ENCODE peak calls at places on chromosomes 1 and 21, in four cellular contexts. One of them, this sample, is unnamed.

GRCh38 chr21:42423197-42423675 is 19.5 kb downstream of the UBASH3A start:
- DNase-seq in psoas muscle: no peak
- DNase-seq in fibroblast of mammary gland: no peak
- DNase-seq in nephron progenitor cell: no peak
- DNase-seq in this sample: no peak

GRCh38 chr1:242788771-242789170 is 264.3 kb upstream of the PLD5 start:
- DNase-seq in nephron progenitor cell: no peak
- DNase-seq in psoas muscle: no peak
- DNase-seq in fibroblast of mammary gland: no peak
- DNase-seq in this sample: no peak

GRCh38 chr1:19009882-19010321 is 53.4 kb upstream of the IFFO2 start:
- DNase-seq in psoas muscle: no peak
- DNase-seq in nephron progenitor cell: peak
- DNase-seq in fibroblast of mammary gland: peak
- DNase-seq in this sample: peak

GRCh38 chr1:39733161-39733560 is 5.5 kb upstream of the PPIE start:
- DNase-seq in nephron progenitor cell: no peak
- DNase-seq in fibroblast of mammary gland: no peak
- DNase-seq in psoas muscle: peak
- DNase-seq in this sample: no peak

GRCh38 chr1:110152133-110152785 is 2.0 kb downstream of the SLC6A17 start:
- DNase-seq in nephron progenitor cell: no peak
- DNase-seq in psoas muscle: no peak
- DNase-seq in fibroblast of mammary gland: peak
- DNase-seq in this sample: no peak

GRCh38 chr1:204814146-204814884 is 56.3 kb upstream of the NFASC start:
- DNase-seq in psoas muscle: no peak
- DNase-seq in nephron progenitor cell: no peak
- DNase-seq in fibroblast of mammary gland: no peak
- DNase-seq in this sample: no peak

GRCh38 chr1:55150880-55151582 is 64.1 kb downstream of the USP24 start:
- DNase-seq in psoas muscle: no peak
- DNase-seq in fibroblast of mammary gland: no peak
- DNase-seq in nephron progenitor cell: no peak
- DNase-seq in this sample: no peak

GRCh38 chr1:17289756-17290155 is 18.2 kb upstream of the PADI4 start:
- DNase-seq in fibroblast of mammary gland: peak
- DNase-seq in psoas muscle: no peak
- DNase-seq in nephron progenitor cell: no peak
- DNase-seq in this sample: peak

GRCh38 chr1:93516164-93516563 is 68.2 kb downstream of the FNBP1L start:
- DNase-seq in psoas muscle: no peak
- DNase-seq in nephron progenitor cell: no peak
- DNase-seq in fibroblast of mammary gland: peak
- DNase-seq in this sample: no peak

GRCh38 chr1:245969274-245969673 is 537.8 kb downstream of the SMYD3 start:
- DNase-seq in fibroblast of mammary gland: peak
- DNase-seq in psoas muscle: no peak
- DNase-seq in nephron progenitor cell: no peak
- DNase-seq in this sample: peak

GRCh38 chr1:99808391-99809115 is 41.6 kb upstream of the AGL start:
- DNase-seq in fibroblast of mammary gland: peak
- DNase-seq in psoas muscle: no peak
- DNase-seq in nephron progenitor cell: peak
- DNase-seq in this sample: peak

GRCh38 chr1:20404466-20404865 is 81.5 kb downstream of the CAMK2N1 start:
- DNase-seq in psoas muscle: no peak
- DNase-seq in nephron progenitor cell: peak
- DNase-seq in fibroblast of mammary gland: no peak
- DNase-seq in this sample: no peak

GRCh38 chr21:45465105-45465504 is 60.1 kb downstream of the COL18A1 start:
- DNase-seq in psoas muscle: no peak
- DNase-seq in nephron progenitor cell: no peak
- DNase-seq in fibroblast of mammary gland: no peak
- DNase-seq in this sample: no peak

GRCh38 chr1:231242516-231243198 is 1.6 kb downstream of the GNPAT start:
- DNase-seq in psoas muscle: no peak
- DNase-seq in fibroblast of mammary gland: peak
- DNase-seq in nephron progenitor cell: no peak
- DNase-seq in this sample: no peak

GRCh38 chr1:47334765-47335435 is 1.3 kb downstream of the CMPK1 start:
- DNase-seq in psoas muscle: no peak
- DNase-seq in fibroblast of mammary gland: peak
- DNase-seq in nephron progenitor cell: no peak
- DNase-seq in this sample: no peak

GRCh38 chr1:111953797-111954196 is 35.7 kb downstream of the KCND3 start:
- DNase-seq in fibroblast of mammary gland: no peak
- DNase-seq in nephron progenitor cell: no peak
- DNase-seq in psoas muscle: no peak
- DNase-seq in this sample: no peak

GRCh38 chr1:116763787-116764465 is 9.7 kb downstream of the CD2 start:
- DNase-seq in psoas muscle: no peak
- DNase-seq in nephron progenitor cell: peak
- DNase-seq in fibroblast of mammary gland: peak
- DNase-seq in this sample: no peak

GRCh38 chr1:39943471-39944290 is 11.3 kb upstream of the MFSD2A start:
- DNase-seq in nephron progenitor cell: no peak
- DNase-seq in fibroblast of mammary gland: no peak
- DNase-seq in psoas muscle: no peak
- DNase-seq in this sample: no peak

GRCh38 chr1:158101944-158102343 is 78.8 kb upstream of the CD1D start:
- DNase-seq in fibroblast of mammary gland: peak
- DNase-seq in nephron progenitor cell: no peak
- DNase-seq in psoas muscle: no peak
- DNase-seq in this sample: no peak

GRCh38 chr1:22709891-22710687 is 550 bp upstream of the EPHB2 start:
- DNase-seq in nephron progenitor cell: peak
- DNase-seq in psoas muscle: peak
- DNase-seq in fibroblast of mammary gland: peak
- DNase-seq in this sample: peak

GRCh38 chr1:211591980-211592493 is 13.1 kb upstream of the SLC30A1 start:
- DNase-seq in psoas muscle: no peak
- DNase-seq in nephron progenitor cell: no peak
- DNase-seq in fibroblast of mammary gland: peak
- DNase-seq in this sample: peak

GRCh38 chr1:3831689-3832088 is 25.3 kb downstream of the CEP104 start:
- DNase-seq in psoas muscle: no peak
- DNase-seq in nephron progenitor cell: no peak
- DNase-seq in fibroblast of mammary gland: peak
- DNase-seq in this sample: peak

GRCh38 chr1:3824650-3825049 is 28.4 kb upstream of the LRRC47 start:
- DNase-seq in nephron progenitor cell: no peak
- DNase-seq in fibroblast of mammary gland: no peak
- DNase-seq in psoas muscle: no peak
- DNase-seq in this sample: no peak

GRCh38 chr1:3821934-3822307 is 25.6 kb upstream of the LRRC47 start:
- DNase-seq in fibroblast of mammary gland: no peak
- DNase-seq in nephron progenitor cell: no peak
- DNase-seq in psoas muscle: no peak
- DNase-seq in this sample: no peak

GRCh38 chr1:3822421-3822820 is 26.1 kb upstream of the LRRC47 start:
- DNase-seq in fibroblast of mammary gland: no peak
- DNase-seq in psoas muscle: no peak
- DNase-seq in nephron progenitor cell: no peak
- DNase-seq in this sample: no peak

DNA sequence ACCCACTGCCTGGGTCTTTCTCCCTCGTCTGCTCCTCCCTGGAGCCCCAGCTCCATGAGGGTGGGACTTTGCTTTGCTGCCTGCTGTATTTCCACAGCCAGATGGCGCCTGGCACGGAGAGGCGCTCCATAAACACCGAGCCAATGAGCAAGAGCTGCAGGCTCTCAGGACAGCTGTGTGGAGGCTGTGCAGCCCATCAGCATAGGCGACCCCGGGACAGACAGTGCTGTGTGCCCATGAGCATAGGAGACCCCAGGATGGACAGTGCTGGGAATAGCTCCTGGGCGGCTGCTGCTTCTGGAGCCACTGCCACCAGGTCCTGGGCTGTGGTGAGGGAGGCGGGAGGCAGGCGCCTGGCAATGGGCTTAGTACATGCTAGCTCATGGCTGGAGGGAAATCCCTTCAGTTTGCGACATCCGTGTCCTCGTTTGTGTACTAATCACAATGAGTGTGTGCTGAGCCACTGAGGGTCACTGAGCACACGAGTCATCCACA is 29.2 kb downstream of the CEP104 start:
- DNase-seq in nephron progenitor cell: no peak
- DNase-seq in psoas muscle: no peak
- DNase-seq in fibroblast of mammary gland: peak
- DNase-seq in this sample: no peak
- TF ChIP-seq CTCF in nephron progenitor cell: no peak
- TF ChIP-seq CTCF in psoas muscle: no peak
- TF ChIP-seq CTCF in fibroblast of mammary gland: no peak
- TF ChIP-seq CTCF in this sample: no peak

GRCh38 chr1:185450917-185451316 is 133.9 kb upstream of the IVNS1ABP start:
- DNase-seq in psoas muscle: no peak
- DNase-seq in fibroblast of mammary gland: no peak
- DNase-seq in nephron progenitor cell: no peak
- DNase-seq in this sample: no peak
- TF ChIP-seq CTCF in psoas muscle: no peak
- TF ChIP-seq CTCF in fibroblast of mammary gland: no peak
- TF ChIP-seq CTCF in nephron progenitor cell: no peak
- TF ChIP-seq CTCF in this sample: no peak

DNA sequence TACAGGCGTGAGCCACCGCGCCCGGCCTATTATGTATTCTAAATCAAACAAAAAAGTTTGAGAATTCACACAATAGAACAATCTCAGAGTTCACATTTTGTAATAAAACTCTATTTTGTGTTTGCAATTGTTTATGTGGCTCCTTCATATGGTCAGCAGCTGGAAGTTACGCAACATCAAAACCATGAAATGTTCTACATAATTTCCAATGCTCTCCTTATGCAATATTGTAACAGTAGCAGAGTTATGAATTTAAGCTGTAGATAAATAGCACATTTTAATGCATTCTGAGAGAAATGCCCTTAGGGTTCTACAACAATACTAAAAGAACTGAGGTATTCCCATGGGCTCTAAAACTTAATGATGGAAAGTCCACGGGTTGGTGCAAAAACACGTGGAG is 62.3 kb upstream of the COL11A1 start:
- DNase-seq in fibroblast of mammary gland: peak
- DNase-seq in psoas muscle: no peak
- DNase-seq in nephron progenitor cell: no peak
- DNase-seq in this sample: no peak
- TF ChIP-seq CTCF in fibroblast of mammary gland: no peak
- TF ChIP-seq CTCF in psoas muscle: no peak
- TF ChIP-seq CTCF in nephron progenitor cell: no peak
- TF ChIP-seq CTCF in this sample: no peak

GRCh38 chr21:32237021-32237420 is 41.8 kb downstream of the MIS18A start:
- DNase-seq in fibroblast of mammary gland: peak
- DNase-seq in nephron progenitor cell: no peak
- DNase-seq in psoas muscle: no peak
- DNase-seq in this sample: no peak
- TF ChIP-seq CTCF in fibroblast of mammary gland: no peak
- TF ChIP-seq CTCF in nephron progenitor cell: no peak
- TF ChIP-seq CTCF in psoas muscle: no peak
- TF ChIP-seq CTCF in this sample: no peak

DNA sequence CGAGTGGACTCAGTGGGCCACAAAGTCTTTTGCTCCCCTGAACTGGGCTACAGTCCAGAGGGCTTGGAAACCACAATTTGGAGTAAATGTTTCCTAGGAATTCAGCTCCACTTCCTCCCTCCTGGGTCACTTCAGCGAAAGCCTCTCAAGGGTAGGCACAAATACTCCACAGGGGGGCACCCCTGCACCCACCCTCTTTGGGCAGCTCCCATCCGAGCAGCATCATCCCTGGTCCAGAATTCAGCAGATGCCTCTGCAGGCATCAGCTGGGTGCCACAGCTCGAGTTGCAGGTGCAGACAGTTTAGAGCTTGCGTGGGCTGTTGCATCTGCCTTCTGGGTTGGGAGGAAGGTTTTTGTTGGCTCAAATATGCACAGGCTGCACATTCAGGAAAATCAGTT is 25.0 kb downstream of the KANK4 start:
- DNase-seq in psoas muscle: no peak
- DNase-seq in nephron progenitor cell: peak
- DNase-seq in fibroblast of mammary gland: peak
- DNase-seq in this sample: no peak
- TF ChIP-seq CTCF in psoas muscle: no peak
- TF ChIP-seq CTCF in nephron progenitor cell: peak
- TF ChIP-seq CTCF in fibroblast of mammary gland: peak
- TF ChIP-seq CTCF in this sample: peak

GRCh38 chr1:213286235-213286634 is 235.2 kb downstream of the RPS6KC1 start:
- DNase-seq in fibroblast of mammary gland: peak
- DNase-seq in nephron progenitor cell: no peak
- DNase-seq in psoas muscle: no peak
- DNase-seq in this sample: no peak
- TF ChIP-seq CTCF in fibroblast of mammary gland: peak
- TF ChIP-seq CTCF in nephron progenitor cell: peak
- TF ChIP-seq CTCF in psoas muscle: no peak
- TF ChIP-seq CTCF in this sample: peak

GRCh38 chr1:65265296-65266271 is 43.8 kb upstream of the DNAJC6 start:
- DNase-seq in psoas muscle: no peak
- DNase-seq in fibroblast of mammary gland: peak
- DNase-seq in nephron progenitor cell: peak
- DNase-seq in this sample: no peak
- TF ChIP-seq CTCF in psoas muscle: no peak
- TF ChIP-seq CTCF in fibroblast of mammary gland: peak
- TF ChIP-seq CTCF in nephron progenitor cell: peak
- TF ChIP-seq CTCF in this sample: peak

DNA sequence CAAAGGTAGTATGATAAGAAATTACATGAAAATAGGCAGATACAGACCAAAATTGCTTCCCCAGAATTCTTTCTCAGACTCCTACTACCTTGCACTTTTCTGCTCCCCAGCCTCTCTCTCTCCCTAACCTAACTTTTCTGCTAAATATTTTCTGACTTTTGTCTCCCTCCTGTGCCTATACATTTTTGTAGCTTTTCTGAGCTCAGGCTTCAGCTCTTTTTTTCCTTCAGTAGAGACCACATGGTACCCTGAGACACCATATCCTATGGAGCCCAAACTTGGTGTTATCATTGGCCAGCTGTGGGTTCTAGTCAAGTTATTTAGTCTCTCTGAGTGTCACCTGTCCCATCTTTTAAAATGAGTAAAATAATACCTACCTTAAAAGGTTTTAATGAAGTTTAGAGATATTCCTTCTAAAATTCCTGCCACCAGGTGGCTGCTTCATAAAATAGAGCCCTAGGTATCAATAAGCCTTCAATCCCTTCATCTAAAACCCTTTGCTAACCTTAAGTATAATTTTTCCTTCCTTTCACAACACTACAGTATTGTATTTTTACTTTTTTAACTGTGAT is 237.7 kb upstream of the DUSP10 start:
- DNase-seq in fibroblast of mammary gland: no peak
- DNase-seq in nephron progenitor cell: no peak
- DNase-seq in psoas muscle: no peak
- DNase-seq in this sample: no peak
- TF ChIP-seq CTCF in fibroblast of mammary gland: peak
- TF ChIP-seq CTCF in nephron progenitor cell: peak
- TF ChIP-seq CTCF in psoas muscle: peak
- TF ChIP-seq CTCF in this sample: no peak